ENCODE peak calls at places on chromosomes 5 and 9, in nine cellular contexts. V, Y, N, E, O, J, F, G and A are unnamed samples.

GRCh38 chr5:157366741-157367684 is 93.0 kb upstream of the NIPAL4 start:
- DNase-seq in V (no peak), Y (no peak), N (no peak), E (peak), O (no peak), J (peak), F (peak), G (peak), A (no peak)

GRCh38 chr9:137457406-137458193 is 1.5 kb downstream of the NSMF start:
- DNase-seq in V (no peak), Y (no peak), N (no peak), E (no peak), O (no peak), J (no peak), F (no peak), G (peak), A (no peak)

GRCh38 chr5:123068368-123068767 is 20.7 kb upstream of the PRDM6 start:
- DNase-seq in V (no peak), Y (no peak), N (no peak), E (no peak), O (no peak), J (no peak), F (no peak), G (no peak), A (no peak)

GRCh38 chr5:148569948-148570347 is 84.4 kb downstream of the HTR4 start:
- DNase-seq in V (no peak), Y (no peak), N (no peak), E (no peak), O (no peak), J (no peak), F (no peak), G (no peak), A (no peak)

GRCh38 chr5:122507581-122507980 is 195.5 kb downstream of the SNCAIP start:
- DNase-seq in V (no peak), Y (no peak), N (no peak), E (no peak), O (no peak), J (no peak), F (no peak), G (no peak), A (no peak)

GRCh38 chr5:173882632-173883031 is 5.5 kb upstream of the CPEB4 start:
- DNase-seq in V (no peak), Y (no peak), N (no peak), E (no peak), O (no peak), J (no peak), F (no peak), G (no peak), A (no peak)

GRCh38 chr5:155898284-155898683 is 428.7 kb upstream of the SGCD start:
- DNase-seq in V (no peak), Y (no peak), N (no peak), E (no peak), O (no peak), J (no peak), F (no peak), G (no peak), A (no peak)

GRCh38 chr9:86751956-86752355 is 195.3 kb downstream of the GAS1 start:
- DNase-seq in V (no peak), Y (no peak), N (no peak), E (no peak), O (no peak), J (no peak), F (no peak), G (no peak), A (no peak)